ENCODE peak calls at places on chromosomes 11 and 22, in ten cellular contexts. D, L, V, A, O, Y, C, I, H and U are unnamed samples.

GRCh38 chr11:70528046-70528793 is 129.9 kb downstream of the CTTN start:
- DNase-seq in D (no peak), L (no peak), V (no peak), A (no peak), O (no peak), Y (no peak), C (no peak), I (no peak), H (no peak), U (no peak)

GRCh38 chr11:68026391-68027105 is 3.9 kb upstream of the NDUFS8 start:
- DNase-seq in D (no peak), L (no peak), V (no peak), A (no peak), O (no peak), Y (no peak), C (no peak), I (no peak), H (no peak), U (no peak)

GRCh38 chr11:2995091-2995561 is 3.0 kb upstream of the NAP1L4 start:
- DNase-seq in D (no peak), L (no peak), V (no peak), A (no peak), O (no peak), Y (no peak), C (no peak), I (no peak), H (no peak), U (no peak)

GRCh38 chr11:12864316-12865156 is 144.6 kb upstream of the RASSF10 start:
- DNase-seq in D (no peak), L (no peak), V (peak), A (no peak), O (no peak), Y (peak), C (peak), I (peak), H (peak), U (peak)

GRCh38 chr11:35622070-35622469 is 3.8 kb downstream of the FJX1 start:
- DNase-seq in D (no peak), L (no peak), V (peak), A (no peak), O (no peak), Y (no peak), C (no peak), I (peak), H (no peak), U (no peak)

GRCh38 chr11:19867064-19867463 is 154.4 kb downstream of the NAV2 start:
- DNase-seq in D (no peak), L (no peak), V (no peak), A (no peak), O (no peak), Y (no peak), C (no peak), I (no peak), H (no peak), U (no peak)

GRCh38 chr22:23696326-23696851 is 5.6 kb downstream of the RGL4 start:
- DNase-seq in D (peak), L (no peak), V (no peak), A (no peak), O (no peak), Y (no peak), C (no peak), I (no peak), H (no peak), U (no peak)

GRCh38 chr11:109708184-109708583 is 286.2 kb downstream of the C11orf87 start:
- DNase-seq in D (no peak), L (no peak), V (peak), A (no peak), O (no peak), Y (no peak), C (no peak), I (no peak), H (no peak), U (no peak)

GRCh38 chr22:49045276-49045675 is 782.4 kb downstream of the BRD1 start:
- DNase-seq in D (no peak), L (no peak), V (no peak), A (no peak), O (no peak), Y (no peak), C (no peak), I (no peak), H (no peak), U (no peak)

GRCh38 chr22:26134654-26135330 is 34.5 kb upstream of the SEZ6L start:
- DNase-seq in D (no peak), L (peak), V (no peak), A (no peak), O (no peak), Y (no peak), C (no peak), I (no peak), H (peak), U (no peak)